ENCODE peak calls at places on chromosomes 16 and 17, in nine cellular contexts. O, R, G, I, C, K, B, W and J are unnamed samples.

GRCh38 chr17:55577687-55578086 is 66.4 kb upstream of the SMIM36 start:
- DNase-seq in C (no peak), W (no peak), R (no peak), B (no peak), K (no peak), O (peak; percentile 41), G (no peak), I (no peak), J (no peak)

GRCh38 chr17:44308865-44309264 is 464 bp downstream of the RUNDC3A start:
- DNase-seq in B (no peak), R (no peak), K (no peak), G (no peak), O (no peak), I (no peak), C (no peak), W (no peak), J (no peak)

GRCh38 chr16:84599528-84600202 is 18.2 kb downstream of the COTL1 start:
- DNase-seq in C (peak; percentile 97), O (peak; percentile 87), B (no peak), I (no peak), W (no peak), K (no peak), G (peak; percentile 91), R (peak; percentile 63), J (peak; percentile 79)

GRCh38 chr17:3710951-3711383 is 12.7 kb upstream of the HASPIN start:
- DNase-seq in W (no peak), K (peak; percentile 44), G (peak; percentile 44), R (peak; percentile 87), B (peak; percentile 59), O (peak; percentile 99), I (no peak), C (no peak), J (no peak)

GRCh38 chr16:23508589-23509440 is 1.5 kb downstream of the GGA2 start:
- DNase-seq in O (peak; percentile 24), I (no peak), K (no peak), C (no peak), G (peak; percentile 55), B (no peak), R (no peak), W (no peak), J (no peak)

GRCh38 chr17:28950017-28950751 is 1.1 kb downstream of the PHF12 start:
- DNase-seq in K (peak; percentile 39), R (peak; percentile 72), W (no peak), G (peak; percentile 54), B (peak; percentile 48), O (peak; percentile 66), C (no peak), I (no peak), J (no peak)

GRCh38 chr17:40553694-40554534 is 11.4 kb downstream of the CCR7 start:
- DNase-seq in W (peak; percentile 3), K (no peak), R (peak; percentile 31), O (no peak), B (no peak), G (peak; percentile 82), C (no peak), I (no peak), J (no peak)

GRCh38 chr17:66177048-66177447 is 14.9 kb downstream of the CEP112 start:
- DNase-seq in C (no peak), G (no peak), W (no peak), B (no peak), I (no peak), K (no peak), O (no peak), R (no peak), J (no peak)